ENCODE peak calls at places on chromosome 10, in four cellular contexts. O is stomach, S is transverse colon, J is K562. E is an unnamed sample.

GRCh38 chr10:63636812-63637211 is 115.6 kb downstream of the REEP3 start:
- DNase-seq in J (no peak), O (no peak), S (no peak), E (no peak)

GRCh38 chr10:132169031-132169765 is 17.6 kb upstream of the DPYSL4 start:
- DNase-seq in O (no peak), S (no peak), J (no peak), E (no peak)

GRCh38 chr10:8050561-8051108 is 3.9 kb upstream of the GATA3 start:
- DNase-seq in S (no peak), O (peak), J (no peak), E (peak)

GRCh38 chr10:44752451-44753441 is 158.4 kb upstream of the TMEM72 start:
- DNase-seq in O (no peak), J (no peak), S (no peak), E (no peak)

GRCh38 chr10:113128450-113129105 is 178.5 kb downstream of the TCF7L2 start:
- DNase-seq in O (no peak), S (no peak), J (no peak), E (no peak)

GRCh38 chr10:44572146-44572545 is 187.2 kb upstream of the CXCL12 start:
- DNase-seq in S (no peak), J (no peak), O (no peak), E (no peak)

GRCh38 chr10:110373059-110373458 is 68.3 kb upstream of the SMNDC1 start:
- DNase-seq in J (no peak), S (no peak), O (no peak), E (no peak)

GRCh38 chr10:124222298-124223000 is 129.1 kb upstream of the CHST15 start:
- DNase-seq in S (peak), O (no peak), J (no peak), E (no peak)

GRCh38 chr10:124354411-124355382 is 64.0 kb downstream of the OAT start:
- DNase-seq in O (peak), J (peak), S (peak), E (peak)

DNA sequence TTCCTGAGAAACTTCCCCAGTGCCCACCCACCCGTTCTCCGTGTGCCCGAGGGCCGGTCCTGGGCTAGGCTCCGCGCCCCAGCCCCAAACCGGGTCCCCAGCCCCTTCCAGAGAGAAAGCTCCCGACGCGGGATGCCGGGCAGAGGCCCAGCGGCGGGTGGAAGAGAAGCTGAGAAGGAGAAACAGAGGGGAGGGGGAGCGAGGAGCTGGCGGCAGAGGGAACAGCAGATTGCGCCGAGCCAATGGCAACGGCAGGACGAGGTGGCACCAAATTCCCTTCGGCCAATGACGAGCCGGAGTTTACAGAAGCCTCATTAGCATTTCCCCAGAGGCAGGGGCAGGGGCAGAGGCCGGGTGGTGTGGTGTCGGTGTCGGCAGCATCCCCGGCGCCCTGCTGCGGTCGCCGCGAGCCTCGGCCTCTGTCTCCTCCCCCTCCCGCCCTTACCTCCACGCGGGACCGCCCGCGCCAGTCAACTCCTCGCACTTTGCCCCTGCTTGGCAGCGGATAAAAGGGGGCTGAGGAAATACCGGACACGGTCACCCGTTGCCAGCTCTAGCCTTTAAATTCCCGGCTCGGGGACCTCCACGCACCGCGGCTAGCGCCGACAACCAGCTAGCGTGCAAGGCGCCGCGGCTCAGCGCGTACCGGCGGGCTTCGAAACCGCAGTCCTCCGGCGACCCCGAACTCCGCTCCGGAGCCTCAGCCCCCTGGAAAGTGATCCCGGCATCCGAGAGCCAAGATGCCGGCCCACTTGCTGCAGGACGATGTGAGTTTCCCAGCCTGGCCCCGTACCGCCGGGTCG is at the start of gene SCD:
- DNase-seq in S (peak), O (peak), J (peak), E (peak)
- TF ChIP-seq POLR2A in S (peak), O (no peak), J (peak), E (peak)

GRCh38 chr10:52128056-52128683 is 185.9 kb upstream of the DKK1 start:
- DNase-seq in O (no peak), J (no peak), S (no peak), E (no peak)
- TF ChIP-seq POLR2A in O (no peak), J (no peak), S (no peak), E (no peak)

GRCh38 chr10:79103585-79103984 is 34.8 kb downstream of the ZMIZ1 start:
- DNase-seq in O (no peak), J (no peak), S (no peak), E (no peak)

GRCh38 chr10:79105818-79106217 is 37.1 kb downstream of the ZMIZ1 start:
- DNase-seq in J (no peak), S (no peak), O (no peak), E (no peak)

GRCh38 chr10:79103078-79103477 is 34.3 kb downstream of the ZMIZ1 start:
- DNase-seq in S (no peak), J (no peak), O (no peak), E (no peak)

GRCh38 chr10:79105164-79105739 is 36.5 kb downstream of the ZMIZ1 start:
- DNase-seq in O (no peak), S (no peak), J (no peak), E (no peak)

GRCh38 chr10:79104264-79104954 is 35.6 kb downstream of the ZMIZ1 start:
- DNase-seq in J (no peak), O (peak), S (no peak), E (no peak)
- TF ChIP-seq POLR2A in J (no peak), O (no peak), S (no peak), E (no peak)

GRCh38 chr10:27100800-27101347 is 580 bp upstream of the ANKRD26 start:
- DNase-seq in O (no peak), S (no peak), J (no peak), E (no peak)

GRCh38 chr10:27104919-27105318 is 4.6 kb upstream of the ANKRD26 start:
- DNase-seq in O (no peak), S (no peak), J (no peak), E (no peak)

GRCh38 chr10:27099448-27099847 is 846 bp downstream of the ANKRD26 start:
- DNase-seq in O (no peak), S (no peak), J (no peak), E (no peak)

GRCh38 chr10:27099916-27100799 is at the start of gene ANKRD26:
- DNase-seq in J (peak), O (peak), S (peak), E (peak)
- TF ChIP-seq POLR2A in J (peak), O (no peak), S (peak), E (peak)

GRCh38 chr10:88293073-88293472 is 290.0 kb downstream of the RNLS start:
- DNase-seq in J (no peak), S (no peak), O (no peak), E (no peak)
- TF ChIP-seq POLR2A in J (no peak), S (no peak), O (no peak), E (no peak)

GRCh38 chr10:14954001-14954770 is at the start of gene DCLRE1C:
- DNase-seq in J (peak), S (peak), O (peak), E (peak)

GRCh38 chr10:14949291-14949690 is 4.6 kb downstream of the DCLRE1C start:
- DNase-seq in S (no peak), J (no peak), O (no peak), E (no peak)

GRCh38 chr10:14953452-14954000 is 370 bp downstream of the DCLRE1C start:
- DNase-seq in J (peak), S (peak), O (peak), E (peak)

GRCh38 chr10:14954934-14955333 is 1.0 kb upstream of the DCLRE1C start:
- DNase-seq in O (no peak), J (no peak), S (no peak), E (no peak)

GRCh38 chr10:14952851-14953451 is 945 bp downstream of the DCLRE1C start:
- DNase-seq in S (no peak), O (no peak), J (no peak), E (no peak)
- TF ChIP-seq POLR2A in S (no peak), O (no peak), J (no peak), E (no peak)

GRCh38 chr10:11165591-11166543 is 148.2 kb downstream of the CELF2 start:
- DNase-seq in O (peak), S (peak), J (peak), E (peak)
- TF ChIP-seq POLR2A in O (no peak), S (peak), J (no peak), E (peak)

DNA sequence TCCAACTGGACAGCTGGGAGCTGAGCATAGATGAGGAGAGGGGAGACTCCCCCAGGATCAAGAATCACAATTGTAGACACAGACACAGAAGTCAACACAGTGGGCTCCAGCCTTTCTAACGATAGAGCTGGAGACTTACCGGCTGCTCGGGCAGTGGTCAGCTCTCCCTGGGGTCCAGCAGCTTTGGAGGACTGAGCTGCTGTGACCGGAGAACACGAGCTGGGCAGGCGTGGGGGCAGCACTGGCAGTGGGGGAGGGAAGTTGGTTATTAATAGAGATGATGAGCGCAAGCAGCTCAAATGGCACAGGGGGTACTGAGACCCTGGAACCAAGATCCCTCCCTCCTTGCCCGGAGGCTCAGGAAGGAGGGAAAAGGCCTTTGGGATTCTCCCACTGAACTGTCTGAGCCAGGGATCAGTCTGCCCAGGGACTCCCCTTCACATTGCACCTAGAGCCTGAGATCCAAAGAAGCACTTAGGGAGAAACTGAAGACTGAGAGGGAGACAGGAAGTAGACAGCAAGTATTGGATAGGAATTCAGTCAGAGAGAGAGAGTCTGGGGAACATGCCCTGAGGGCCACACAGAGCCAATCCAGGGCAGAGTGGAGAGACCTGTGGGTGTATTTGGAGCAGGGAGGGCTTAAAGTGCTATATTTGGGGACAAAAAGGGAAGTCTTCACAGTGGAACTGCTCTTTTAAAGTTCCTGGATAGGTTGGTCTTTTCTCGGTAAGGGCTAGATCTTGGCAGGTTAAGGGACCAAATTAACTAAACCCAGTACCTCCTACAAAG is at the start of gene MYOZ1:
- DNase-seq in O (no peak), J (peak), S (no peak), E (no peak)
- TF ChIP-seq POLR2A in O (no peak), J (no peak), S (no peak), E (no peak)

GRCh38 chr10:79148452-79149344 is 79.9 kb downstream of the ZMIZ1 start:
- DNase-seq in O (peak), J (peak), S (peak), E (peak)
- TF ChIP-seq POLR2A in O (no peak), J (peak), S (peak), E (peak)

DNA sequence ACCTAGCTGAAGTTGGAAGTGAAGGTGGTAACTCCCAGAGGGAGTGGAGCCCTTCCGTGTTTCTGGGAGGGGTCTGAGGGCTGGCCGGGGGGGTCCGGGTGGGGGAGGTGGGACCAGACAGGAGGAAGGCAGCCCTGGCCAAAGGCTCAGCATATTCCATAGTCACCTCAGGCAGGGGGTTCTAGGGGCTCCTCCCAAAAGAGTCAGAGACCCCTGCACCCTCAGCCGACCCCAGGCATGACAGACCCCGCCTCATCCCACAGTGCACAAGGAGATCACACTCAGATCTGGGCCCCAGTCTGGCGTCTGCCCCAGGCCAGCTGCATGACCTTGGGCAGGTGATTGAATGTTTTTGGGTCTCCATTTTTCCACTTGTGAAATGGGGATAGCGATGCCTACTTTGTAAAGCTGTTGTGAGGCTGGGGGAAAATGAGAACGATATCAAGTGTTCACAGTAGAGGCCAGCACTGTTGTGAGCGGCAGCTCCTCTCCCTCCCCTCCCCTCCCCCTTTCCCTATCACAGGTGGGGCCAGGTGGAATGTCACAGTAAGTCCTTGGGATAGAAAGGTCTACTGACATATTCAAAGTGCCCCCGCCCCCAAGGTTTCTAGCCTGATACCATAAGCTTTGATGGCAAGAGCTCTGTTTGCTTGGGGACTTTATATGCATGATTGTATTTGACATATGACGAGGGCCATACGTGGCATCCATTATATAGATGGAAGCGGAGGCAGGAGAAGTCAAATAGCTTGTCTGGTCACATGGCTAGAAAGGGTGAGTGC is 33.3 kb downstream of the DNAJB12 start:
- DNase-seq in S (no peak), J (peak), O (no peak), E (peak)
- TF ChIP-seq POLR2A in S (no peak), J (no peak), O (no peak), E (no peak)

E was measured in erythroblast.